ENCODE peak calls at places on chromosomes 3 and 15, in eight cellular contexts. Z is heart right ventricle; N is B cell; E is CD14-positive monocyte; M is foreskin fibroblast; O is body of pancreas; S is Calu3; C is CD8-positive, alpha-beta T cell. L is an unnamed sample.

GRCh38 chr3:196694941-196695848 is 16.9 kb downstream of the CEP19 start:
- DNase-seq in Z (no peak), N (no peak), E (no peak), M (no peak), O (no peak), S (no peak), C (no peak), L (no peak)

GRCh38 chr3:182925330-182925943 is 54.9 kb downstream of the DCUN1D1 start:
- DNase-seq in Z (peak), N (no peak), E (no peak), M (peak), O (no peak), S (no peak), C (no peak), L (peak)

GRCh38 chr3:46693897-46694235 is 387 bp upstream of the ALS2CL start:
- DNase-seq in Z (no peak), N (peak), E (peak), M (no peak), O (peak), S (no peak), C (peak), L (peak)

GRCh38 chr3:45929042-45929679 is 14.1 kb upstream of the CXCR6 start:
- DNase-seq in Z (no peak), N (peak), E (no peak), M (peak), O (no peak), S (peak), C (peak), L (peak)

GRCh38 chr15:77107531-77108355 is 36.8 kb upstream of the TSPAN3 start:
- DNase-seq in Z (peak), N (no peak), E (no peak), M (peak), O (peak), S (peak), C (peak), L (peak)

GRCh38 chr3:14405886-14406238 is 3.5 kb downstream of the SLC6A6 start:
- DNase-seq in Z (no peak), N (no peak), E (no peak), M (no peak), O (no peak), S (peak), C (no peak), L (no peak)

GRCh38 chr3:97138914-97139541 is 324.6 kb downstream of the EPHA6 start:
- DNase-seq in Z (no peak), N (no peak), E (no peak), M (no peak), O (no peak), S (no peak), C (no peak), L (no peak)

GRCh38 chr15:66993090-66993489 is 72.3 kb upstream of the SMAD3 start:
- DNase-seq in Z (no peak), N (no peak), E (no peak), M (no peak), O (no peak), S (no peak), C (no peak), L (no peak)

GRCh38 chr3:22117751-22118346 is 366.8 kb upstream of the ZNF385D start:
- DNase-seq in Z (no peak), N (no peak), E (no peak), M (peak), O (no peak), S (no peak), C (no peak), L (no peak)

GRCh38 chr3:17356581-17356980 is 385.9 kb downstream of the TBC1D5 start:
- DNase-seq in Z (no peak), N (no peak), E (no peak), M (no peak), O (no peak), S (no peak), C (no peak), L (no peak)

GRCh38 chr3:72174043-72174442 is 389.1 kb upstream of the PROK2 start:
- DNase-seq in Z (no peak), N (no peak), E (no peak), M (no peak), O (no peak), S (no peak), C (no peak), L (no peak)

GRCh38 chr15:71357357-71357756 is 242.1 kb downstream of the THSD4 start:
- DNase-seq in Z (peak), N (no peak), E (no peak), M (no peak), O (peak), S (no peak), C (no peak), L (no peak)

GRCh38 chr15:40591310-40591845 is 2.7 kb upstream of the KNL1 start:
- DNase-seq in Z (no peak), N (no peak), E (no peak), M (no peak), O (no peak), S (no peak), C (no peak), L (no peak)

GRCh38 chr3:37125195-37125594 is 49.2 kb downstream of the LRRFIP2 start:
- DNase-seq in Z (no peak), N (no peak), E (no peak), M (no peak), O (no peak), S (peak), C (no peak), L (no peak)

GRCh38 chr3:158160958-158161357 is 51.1 kb downstream of the RSRC1 start:
- DNase-seq in Z (no peak), N (no peak), E (no peak), M (peak), O (no peak), S (no peak), C (no peak), L (no peak)

GRCh38 chr3:151584603-151585002 is 123.7 kb upstream of the IGSF10 start:
- DNase-seq in Z (no peak), N (no peak), E (no peak), M (no peak), O (no peak), S (peak), C (no peak), L (no peak)

GRCh38 chr15:38609097-38609738 is 44.6 kb upstream of the RASGRP1 start:
- DNase-seq in Z (no peak), N (no peak), E (no peak), M (no peak), O (no peak), S (no peak), C (no peak), L (no peak)

GRCh38 chr15:69940441-69940785 is 157.3 kb downstream of the TLE3 start:
- DNase-seq in Z (no peak), N (no peak), E (no peak), M (no peak), O (no peak), S (no peak), C (no peak), L (no peak)

GRCh38 chr15:58918239-58918638 is 15.2 kb downstream of the SLTM start:
- DNase-seq in Z (no peak), N (no peak), E (no peak), M (no peak), O (no peak), S (no peak), C (no peak), L (no peak)

GRCh38 chr3:195119461-195120198 is 151.3 kb downstream of the XXYLT1 start:
- DNase-seq in Z (no peak), N (no peak), E (no peak), M (peak), O (no peak), S (no peak), C (no peak), L (no peak)

GRCh38 chr3:29236441-29236840 is 44.4 kb upstream of the RBMS3 start:
- DNase-seq in Z (no peak), N (no peak), E (no peak), M (no peak), O (no peak), S (no peak), C (no peak), L (no peak)

GRCh38 chr3:17742837-17743659 is 617 bp upstream of the TBC1D5 start:
- DNase-seq in Z (no peak), N (no peak), E (no peak), M (no peak), O (peak), S (no peak), C (no peak), L (no peak)

GRCh38 chr3:21226086-21226485 is 524.9 kb downstream of the ZNF385D start:
- DNase-seq in Z (peak), N (no peak), E (no peak), M (no peak), O (no peak), S (no peak), C (no peak), L (no peak)

GRCh38 chr15:48471073-48471472 is 139.8 kb downstream of the DUT start:
- DNase-seq in Z (no peak), N (no peak), E (no peak), M (no peak), O (no peak), S (no peak), C (no peak), L (no peak)

GRCh38 chr3:16124636-16125035 is 49.8 kb upstream of the GALNT15 start:
- DNase-seq in Z (no peak), N (no peak), E (no peak), M (peak), O (no peak), S (no peak), C (no peak), L (no peak)

GRCh38 chr15:51687565-51687964 is 6.3 kb downstream of the SCG3 start:
- DNase-seq in Z (no peak), N (no peak), E (no peak), M (no peak), O (no peak), S (no peak), C (no peak), L (no peak)

GRCh38 chr15:49154359-49154758 is 1.0 kb downstream of the COPS2 start:
- DNase-seq in Z (no peak), N (no peak), E (no peak), M (no peak), O (no peak), S (no peak), C (no peak), L (no peak)

GRCh38 chr15:83200162-83200561 is 7.5 kb downstream of the HDGFL3 start:
- DNase-seq in Z (no peak), N (no peak), E (no peak), M (no peak), O (no peak), S (no peak), C (no peak), L (no peak)

GRCh38 chr3:189529468-189529867 is 101.7 kb upstream of the TP63 start:
- DNase-seq in Z (no peak), N (no peak), E (no peak), M (no peak), O (no peak), S (no peak), C (no peak), L (peak)
- TF ChIP-seq CTCF in Z (no peak), N (no peak), E (no peak), M (no peak), O (no peak), S (no peak), C (no peak), L (no peak)

DNA sequence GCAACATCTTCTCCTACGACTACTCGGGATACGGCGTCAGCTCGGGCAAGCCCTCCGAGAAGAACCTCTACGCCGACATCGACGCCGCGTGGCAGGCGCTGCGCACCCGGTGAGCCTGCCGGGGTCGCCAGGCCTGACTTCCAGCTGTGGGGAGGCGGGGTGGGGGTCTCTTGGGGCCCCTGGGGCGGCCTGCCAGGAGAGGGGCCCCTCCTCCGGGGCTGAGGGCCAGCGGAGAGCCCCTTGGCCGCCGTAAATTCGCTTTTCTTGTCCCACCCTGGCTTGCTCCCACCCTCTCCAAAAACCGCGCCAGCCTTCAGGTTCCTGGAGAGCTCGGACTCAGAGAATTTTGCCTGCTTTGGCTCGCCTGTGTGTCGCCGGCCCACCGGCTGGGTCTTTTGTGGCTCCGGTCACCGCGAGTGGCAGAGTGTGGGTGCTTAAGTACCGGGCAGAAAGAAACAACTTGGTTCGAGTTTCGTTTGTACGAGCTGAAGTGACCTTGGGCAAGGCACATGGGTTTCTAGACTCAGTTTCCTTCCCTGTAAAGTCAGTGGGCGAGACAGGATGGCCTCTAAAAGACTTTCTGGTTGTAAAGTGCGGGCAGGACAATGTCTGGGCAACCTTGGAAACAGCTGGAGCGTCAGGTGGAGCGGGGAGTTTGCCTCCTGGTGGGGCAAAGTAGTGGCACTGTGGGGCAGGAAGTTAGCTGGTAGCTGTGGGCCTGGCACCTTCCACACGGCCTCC is 971 bp downstream of the ABHD17C start:
- DNase-seq in Z (peak), N (no peak), E (peak), M (no peak), O (peak), S (peak), C (peak), L (no peak)
- TF ChIP-seq CTCF in Z (no peak), N (no peak), E (peak), M (peak), O (peak), S (peak), C (no peak), L (no peak)

DNA sequence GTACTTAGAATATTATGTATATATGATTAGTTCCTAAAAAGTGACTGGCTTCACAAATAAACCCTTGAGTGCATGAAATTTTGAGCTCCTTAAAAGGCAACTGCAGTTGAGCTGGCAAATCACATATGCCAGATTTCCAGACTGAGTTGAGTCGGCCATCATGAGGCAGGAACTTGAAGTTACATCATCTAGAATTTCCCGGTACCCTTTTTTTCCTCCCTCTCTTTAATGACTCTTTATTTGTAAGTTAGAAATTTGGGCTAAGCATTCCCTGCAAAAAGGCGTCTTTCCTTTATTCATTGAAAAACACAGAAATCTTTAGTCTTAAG is 162.6 kb downstream of the FNDC3B start:
- DNase-seq in Z (no peak), N (no peak), E (no peak), M (peak), O (no peak), S (no peak), C (no peak), L (no peak)
- TF ChIP-seq CTCF in Z (no peak), N (no peak), E (no peak), M (no peak), O (no peak), S (no peak), C (no peak), L (no peak)

GRCh38 chr3:128850544-128850943 is 28.9 kb upstream of the ACAD9 start:
- DNase-seq in Z (no peak), N (no peak), E (no peak), M (no peak), O (no peak), S (no peak), C (no peak), L (no peak)
- TF ChIP-seq CTCF in Z (no peak), N (no peak), E (no peak), M (no peak), O (no peak), S (no peak), C (no peak), L (no peak)

DNA sequence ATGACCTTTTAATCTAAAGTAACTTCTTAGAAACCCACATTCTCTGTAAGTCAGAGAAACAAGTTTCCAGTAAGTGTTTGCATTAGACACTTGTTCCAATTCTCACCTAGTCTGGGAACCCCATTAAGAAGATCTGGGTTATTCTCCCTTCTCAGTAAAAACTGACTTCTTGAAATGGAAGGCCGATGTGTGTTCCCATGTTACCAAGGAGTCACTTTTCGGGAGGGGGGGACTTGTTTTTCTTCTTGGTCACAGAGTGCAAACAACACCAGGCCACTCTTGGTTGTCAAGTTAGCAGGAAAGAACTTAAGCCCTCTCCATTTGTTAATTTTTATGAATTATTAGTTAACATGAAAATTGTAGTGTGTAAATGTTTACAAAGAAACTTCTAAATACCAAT is 55.6 kb downstream of the ITPR1 start:
- DNase-seq in Z (no peak), N (no peak), E (no peak), M (no peak), O (no peak), S (no peak), C (no peak), L (no peak)
- TF ChIP-seq CTCF in Z (no peak), N (no peak), E (no peak), M (no peak), O (no peak), S (no peak), C (no peak), L (no peak)

L was measured in GM13977.